ENCODE peak calls at places on chromosomes 11 and 22, in five cellular contexts. One of them, this sample, is unnamed.

GRCh38 chr11:115716080-115716479 is 211.9 kb upstream of the CADM1 start:
- DNase-seq in SK-N-SH: no peak
- DNase-seq in ELF-1: no peak
- DNase-seq in NCI-H2029: no peak
- DNase-seq in Calu3: no peak
- DNase-seq in this sample: no peak

GRCh38 chr11:82995754-82996398 is 75.8 kb downstream of the RAB30 start:
- DNase-seq in SK-N-SH: no peak
- DNase-seq in ELF-1: peak
- DNase-seq in NCI-H2029: no peak
- DNase-seq in Calu3: no peak
- DNase-seq in this sample: no peak

GRCh38 chr11:128619540-128620305 is 32.4 kb upstream of the ETS1 start:
- DNase-seq in SK-N-SH: peak
- DNase-seq in ELF-1: no peak
- DNase-seq in NCI-H2029: no peak
- DNase-seq in Calu3: no peak
- DNase-seq in this sample: no peak

GRCh38 chr22:46777609-46777970 is 15.1 kb downstream of the TBC1D22A start:
- DNase-seq in SK-N-SH: no peak
- DNase-seq in ELF-1: no peak
- DNase-seq in NCI-H2029: no peak
- DNase-seq in Calu3: no peak
- DNase-seq in this sample: no peak

GRCh38 chr11:102850973-102851745 is 7.8 kb upstream of the MMP3 start:
- DNase-seq in SK-N-SH: no peak
- DNase-seq in ELF-1: no peak
- DNase-seq in NCI-H2029: no peak
- DNase-seq in Calu3: no peak
- DNase-seq in this sample: no peak

GRCh38 chr11:61545341-61545740 is 35.5 kb downstream of the SYT7 start:
- DNase-seq in SK-N-SH: peak
- DNase-seq in ELF-1: no peak
- DNase-seq in NCI-H2029: no peak
- DNase-seq in Calu3: no peak
- DNase-seq in this sample: no peak

GRCh38 chr11:102155676-102156075 is 45.4 kb downstream of the YAP1 start:
- DNase-seq in SK-N-SH: no peak
- DNase-seq in ELF-1: no peak
- DNase-seq in NCI-H2029: no peak
- DNase-seq in Calu3: no peak
- DNase-seq in this sample: no peak

GRCh38 chr11:81963018-81963417 is 770.6 kb downstream of the FAM181B start:
- DNase-seq in SK-N-SH: peak
- DNase-seq in ELF-1: no peak
- DNase-seq in NCI-H2029: no peak
- DNase-seq in Calu3: no peak
- DNase-seq in this sample: no peak

GRCh38 chr11:98601181-98601773 is 419.5 kb upstream of the CNTN5 start:
- DNase-seq in SK-N-SH: no peak
- DNase-seq in ELF-1: no peak
- DNase-seq in NCI-H2029: no peak
- DNase-seq in Calu3: no peak
- DNase-seq in this sample: no peak

GRCh38 chr11:118198370-118198769 is 21.9 kb upstream of the SCN2B start:
- DNase-seq in SK-N-SH: peak
- DNase-seq in ELF-1: peak
- DNase-seq in NCI-H2029: peak
- DNase-seq in Calu3: peak
- DNase-seq in this sample: peak

GRCh38 chr11:73152086-73152853 is 10.2 kb upstream of the FCHSD2 start:
- DNase-seq in SK-N-SH: no peak
- DNase-seq in ELF-1: no peak
- DNase-seq in NCI-H2029: no peak
- DNase-seq in Calu3: no peak
- DNase-seq in this sample: no peak

GRCh38 chr11:70612459-70613141 is 214.3 kb downstream of the CTTN start:
- DNase-seq in SK-N-SH: no peak
- DNase-seq in ELF-1: no peak
- DNase-seq in NCI-H2029: no peak
- DNase-seq in Calu3: no peak
- DNase-seq in this sample: no peak

GRCh38 chr11:118437736-118438125 is 1.4 kb downstream of the KMT2A start:
- DNase-seq in SK-N-SH: peak
- DNase-seq in ELF-1: peak
- DNase-seq in NCI-H2029: peak
- DNase-seq in Calu3: peak
- DNase-seq in this sample: peak

GRCh38 chr11:20342347-20343279 is 20.9 kb upstream of the HTATIP2 start:
- DNase-seq in SK-N-SH: no peak
- DNase-seq in ELF-1: peak
- DNase-seq in NCI-H2029: no peak
- DNase-seq in Calu3: no peak
- DNase-seq in this sample: no peak

GRCh38 chr22:32311551-32312071 is 46.1 kb upstream of the RFPL3 start:
- DNase-seq in SK-N-SH: no peak
- DNase-seq in ELF-1: no peak
- DNase-seq in NCI-H2029: no peak
- DNase-seq in Calu3: no peak
- DNase-seq in this sample: no peak

GRCh38 chr22:44816141-44816540 is 63.8 kb downstream of the ARHGAP8 start:
- DNase-seq in SK-N-SH: no peak
- DNase-seq in ELF-1: no peak
- DNase-seq in NCI-H2029: no peak
- DNase-seq in Calu3: no peak
- DNase-seq in this sample: no peak

GRCh38 chr11:76677010-76677771 is 6.6 kb upstream of the LRRC32 start:
- DNase-seq in SK-N-SH: no peak
- DNase-seq in ELF-1: peak
- DNase-seq in NCI-H2029: no peak
- DNase-seq in Calu3: no peak
- DNase-seq in this sample: no peak

GRCh38 chr11:132064987-132065620 is 694.7 kb downstream of the NTM start:
- DNase-seq in SK-N-SH: no peak
- DNase-seq in ELF-1: no peak
- DNase-seq in NCI-H2029: no peak
- DNase-seq in Calu3: no peak
- DNase-seq in this sample: no peak

GRCh38 chr11:130523609-130524008 is 75.2 kb downstream of the ADAMTS15 start:
- DNase-seq in SK-N-SH: no peak
- DNase-seq in ELF-1: no peak
- DNase-seq in NCI-H2029: no peak
- DNase-seq in Calu3: no peak
- DNase-seq in this sample: no peak

GRCh38 chr11:126332221-126332711 is 23.2 kb upstream of the ST3GAL4 start:
- DNase-seq in SK-N-SH: peak
- DNase-seq in ELF-1: no peak
- DNase-seq in NCI-H2029: no peak
- DNase-seq in Calu3: no peak
- DNase-seq in this sample: peak

GRCh38 chr11:65421204-65422103 is 1.1 kb upstream of the NEAT1 start:
- DNase-seq in SK-N-SH: peak
- DNase-seq in ELF-1: peak
- DNase-seq in NCI-H2029: peak
- DNase-seq in Calu3: peak
- DNase-seq in this sample: peak

GRCh38 chr22:40094449-40094848 is 83.3 kb upstream of the TNRC6B start:
- DNase-seq in SK-N-SH: no peak
- DNase-seq in ELF-1: no peak
- DNase-seq in NCI-H2029: no peak
- DNase-seq in Calu3: no peak
- DNase-seq in this sample: no peak

GRCh38 chr22:41573677-41574264 is 13.0 kb downstream of the CSDC2 start:
- DNase-seq in SK-N-SH: no peak
- DNase-seq in ELF-1: no peak
- DNase-seq in NCI-H2029: no peak
- DNase-seq in Calu3: no peak
- DNase-seq in this sample: no peak

GRCh38 chr11:14789879-14790484 is 102.0 kb downstream of the CYP2R1 start:
- DNase-seq in SK-N-SH: no peak
- DNase-seq in ELF-1: no peak
- DNase-seq in NCI-H2029: no peak
- DNase-seq in Calu3: no peak
- DNase-seq in this sample: no peak

GRCh38 chr11:17526326-17526725 is 17.9 kb downstream of the USH1C start:
- DNase-seq in SK-N-SH: no peak
- DNase-seq in ELF-1: no peak
- DNase-seq in NCI-H2029: no peak
- DNase-seq in Calu3: no peak
- DNase-seq in this sample: no peak

GRCh38 chr11:11563193-11563592 is 58.6 kb downstream of the GALNT18 start:
- DNase-seq in SK-N-SH: no peak
- DNase-seq in ELF-1: no peak
- DNase-seq in NCI-H2029: no peak
- DNase-seq in Calu3: no peak
- DNase-seq in this sample: no peak

GRCh38 chr11:120819437-120819836 is 204.5 kb upstream of the TBCEL start:
- DNase-seq in SK-N-SH: no peak
- DNase-seq in ELF-1: no peak
- DNase-seq in NCI-H2029: no peak
- DNase-seq in Calu3: no peak
- DNase-seq in this sample: no peak

GRCh38 chr11:123650901-123651300 is 3.5 kb downstream of the SCN3B start:
- DNase-seq in SK-N-SH: no peak
- DNase-seq in ELF-1: no peak
- DNase-seq in NCI-H2029: no peak
- DNase-seq in Calu3: no peak
- DNase-seq in this sample: no peak

GRCh38 chr22:36010913-36011312 is 17.7 kb downstream of the RBFOX2 start:
- DNase-seq in SK-N-SH: peak
- DNase-seq in ELF-1: no peak
- DNase-seq in NCI-H2029: no peak
- DNase-seq in Calu3: no peak
- DNase-seq in this sample: no peak

GRCh38 chr22:45645526-45646414 is 25.9 kb upstream of the ATXN10 start:
- DNase-seq in SK-N-SH: peak
- DNase-seq in ELF-1: peak
- DNase-seq in NCI-H2029: peak
- DNase-seq in Calu3: peak
- DNase-seq in this sample: peak

GRCh38 chr22:35219012-35219411 is 38.3 kb upstream of the HMGXB4 start:
- DNase-seq in SK-N-SH: no peak
- DNase-seq in ELF-1: no peak
- DNase-seq in NCI-H2029: no peak
- DNase-seq in Calu3: no peak
- DNase-seq in this sample: no peak

GRCh38 chr11:68213135-68213515 is at the start of gene KMT5B:
- DNase-seq in SK-N-SH: peak
- DNase-seq in ELF-1: peak
- DNase-seq in NCI-H2029: no peak
- DNase-seq in Calu3: peak
- DNase-seq in this sample: peak

GRCh38 chr11:77036398-77036797 is 2.2 kb downstream of the B3GNT6 start:
- DNase-seq in SK-N-SH: no peak
- DNase-seq in ELF-1: no peak
- DNase-seq in NCI-H2029: no peak
- DNase-seq in Calu3: no peak
- DNase-seq in this sample: no peak

GRCh38 chr11:82250047-82250446 is 483.6 kb downstream of the FAM181B start:
- DNase-seq in SK-N-SH: no peak
- DNase-seq in ELF-1: no peak
- DNase-seq in NCI-H2029: no peak
- DNase-seq in Calu3: no peak
- DNase-seq in this sample: no peak

GRCh38 chr11:75563978-75564552 is 2.0 kb downstream of the SERPINH1 start:
- DNase-seq in SK-N-SH: no peak
- DNase-seq in ELF-1: peak
- DNase-seq in NCI-H2029: no peak
- DNase-seq in Calu3: no peak
- DNase-seq in this sample: peak

GRCh38 chr11:12981879-12982531 is 27.1 kb upstream of the RASSF10 start:
- DNase-seq in SK-N-SH: no peak
- DNase-seq in ELF-1: no peak
- DNase-seq in NCI-H2029: no peak
- DNase-seq in Calu3: no peak
- DNase-seq in this sample: no peak

GRCh38 chr11:69392104-69392653 is 89.3 kb upstream of the LINC01488 start:
- DNase-seq in SK-N-SH: no peak
- DNase-seq in ELF-1: no peak
- DNase-seq in NCI-H2029: no peak
- DNase-seq in Calu3: no peak
- DNase-seq in this sample: no peak

GRCh38 chr11:10388574-10388973 is 66.5 kb upstream of the AMPD3 start:
- DNase-seq in SK-N-SH: no peak
- DNase-seq in ELF-1: no peak
- DNase-seq in NCI-H2029: no peak
- DNase-seq in Calu3: no peak
- DNase-seq in this sample: no peak

This sample was measured in body of pancreas.